ENCODE peak calls at places on chromosomes 7 and 10, in eight cellular contexts. One of them, this sample, is unnamed.

GRCh38 chr10:13140627-13141190 is 20.6 kb upstream of the MCM10 start:
- DNase-seq in Calu3: no peak
- DNase-seq in A549: no peak
- DNase-seq in KBM-7: no peak
- DNase-seq in activated CD8-positive, alpha-beta memory T cell treated with anti-CD3 and anti-CD28 coated beads for 24 hours: no peak
- DNase-seq in GM04504: no peak
- DNase-seq in HS-5: no peak
- DNase-seq in EL: no peak
- DNase-seq in this sample: no peak

GRCh38 chr10:132671171-132672154 is 114.5 kb downstream of the NKX6-2 start:
- DNase-seq in EL: no peak
- DNase-seq in Calu3: no peak
- DNase-seq in A549: no peak
- DNase-seq in HS-5: no peak
- DNase-seq in KBM-7: no peak
- DNase-seq in activated CD8-positive, alpha-beta memory T cell treated with anti-CD3 and anti-CD28 coated beads for 24 hours: no peak
- DNase-seq in GM04504: no peak
- DNase-seq in this sample: no peak

GRCh38 chr10:63133787-63134557 is 844 bp downstream of the NRBF2 start:
- DNase-seq in Calu3: no peak
- DNase-seq in KBM-7: peak
- DNase-seq in activated CD8-positive, alpha-beta memory T cell treated with anti-CD3 and anti-CD28 coated beads for 24 hours: no peak
- DNase-seq in EL: peak
- DNase-seq in GM04504: no peak
- DNase-seq in HS-5: no peak
- DNase-seq in A549: peak
- DNase-seq in this sample: no peak

GRCh38 chr7:867001-867405 is 9.4 kb upstream of the GET4 start:
- DNase-seq in HS-5: no peak
- DNase-seq in activated CD8-positive, alpha-beta memory T cell treated with anti-CD3 and anti-CD28 coated beads for 24 hours: no peak
- DNase-seq in EL: peak
- DNase-seq in GM04504: peak
- DNase-seq in A549: no peak
- DNase-seq in Calu3: no peak
- DNase-seq in KBM-7: no peak
- DNase-seq in this sample: no peak

GRCh38 chr7:31084226-31084625 is 32.1 kb downstream of the ADCYAP1R1 start:
- DNase-seq in HS-5: no peak
- DNase-seq in EL: no peak
- DNase-seq in A549: no peak
- DNase-seq in GM04504: no peak
- DNase-seq in KBM-7: no peak
- DNase-seq in Calu3: no peak
- DNase-seq in activated CD8-positive, alpha-beta memory T cell treated with anti-CD3 and anti-CD28 coated beads for 24 hours: no peak
- DNase-seq in this sample: no peak

GRCh38 chr10:61343781-61344180 is 109.4 kb downstream of the TMEM26 start:
- DNase-seq in GM04504: no peak
- DNase-seq in A549: no peak
- DNase-seq in HS-5: no peak
- DNase-seq in KBM-7: no peak
- DNase-seq in EL: no peak
- DNase-seq in Calu3: no peak
- DNase-seq in activated CD8-positive, alpha-beta memory T cell treated with anti-CD3 and anti-CD28 coated beads for 24 hours: no peak
- DNase-seq in this sample: no peak

GRCh38 chr7:106050002-106050742 is 61.9 kb downstream of the SYPL1 start:
- DNase-seq in GM04504: peak
- DNase-seq in KBM-7: peak
- DNase-seq in EL: peak
- DNase-seq in A549: no peak
- DNase-seq in HS-5: no peak
- DNase-seq in activated CD8-positive, alpha-beta memory T cell treated with anti-CD3 and anti-CD28 coated beads for 24 hours: no peak
- DNase-seq in Calu3: no peak
- DNase-seq in this sample: no peak

GRCh38 chr10:26858707-26859034 is 2.1 kb downstream of the ABI1 start:
- DNase-seq in A549: no peak
- DNase-seq in activated CD8-positive, alpha-beta memory T cell treated with anti-CD3 and anti-CD28 coated beads for 24 hours: no peak
- DNase-seq in HS-5: no peak
- DNase-seq in Calu3: no peak
- DNase-seq in GM04504: no peak
- DNase-seq in EL: no peak
- DNase-seq in KBM-7: peak
- DNase-seq in this sample: no peak

GRCh38 chr7:108627476-108628051 is 57.9 kb downstream of the DNAJB9 start:
- DNase-seq in HS-5: no peak
- DNase-seq in GM04504: no peak
- DNase-seq in EL: no peak
- DNase-seq in Calu3: no peak
- DNase-seq in activated CD8-positive, alpha-beta memory T cell treated with anti-CD3 and anti-CD28 coated beads for 24 hours: no peak
- DNase-seq in KBM-7: no peak
- DNase-seq in A549: no peak
- DNase-seq in this sample: no peak

GRCh38 chr10:27815261-27815660 is 69.6 kb upstream of the MKX start:
- DNase-seq in KBM-7: no peak
- DNase-seq in HS-5: no peak
- DNase-seq in EL: peak
- DNase-seq in Calu3: no peak
- DNase-seq in GM04504: no peak
- DNase-seq in A549: no peak
- DNase-seq in activated CD8-positive, alpha-beta memory T cell treated with anti-CD3 and anti-CD28 coated beads for 24 hours: no peak
- DNase-seq in this sample: no peak

GRCh38 chr7:83271212-83272099 is 108.8 kb upstream of the PCLO start:
- DNase-seq in Calu3: no peak
- DNase-seq in EL: peak
- DNase-seq in activated CD8-positive, alpha-beta memory T cell treated with anti-CD3 and anti-CD28 coated beads for 24 hours: no peak
- DNase-seq in KBM-7: peak
- DNase-seq in A549: no peak
- DNase-seq in GM04504: peak
- DNase-seq in HS-5: peak
- DNase-seq in this sample: peak

GRCh38 chr10:96695366-96695765 is 24.9 kb downstream of the PIK3AP1 start:
- DNase-seq in HS-5: no peak
- DNase-seq in activated CD8-positive, alpha-beta memory T cell treated with anti-CD3 and anti-CD28 coated beads for 24 hours: no peak
- DNase-seq in A549: no peak
- DNase-seq in KBM-7: no peak
- DNase-seq in EL: no peak
- DNase-seq in GM04504: no peak
- DNase-seq in Calu3: no peak
- DNase-seq in this sample: no peak

GRCh38 chr7:92115821-92116220 is 18.5 kb downstream of the CYP51A1 start:
- DNase-seq in Calu3: no peak
- DNase-seq in HS-5: no peak
- DNase-seq in KBM-7: no peak
- DNase-seq in EL: no peak
- DNase-seq in GM04504: no peak
- DNase-seq in A549: no peak
- DNase-seq in activated CD8-positive, alpha-beta memory T cell treated with anti-CD3 and anti-CD28 coated beads for 24 hours: no peak
- DNase-seq in this sample: no peak

GRCh38 chr7:100674441-100675407 is 1.2 kb downstream of the GNB2 start:
- DNase-seq in EL: no peak
- DNase-seq in Calu3: no peak
- DNase-seq in KBM-7: no peak
- DNase-seq in GM04504: no peak
- DNase-seq in HS-5: no peak
- DNase-seq in activated CD8-positive, alpha-beta memory T cell treated with anti-CD3 and anti-CD28 coated beads for 24 hours: peak
- DNase-seq in A549: no peak
- DNase-seq in this sample: no peak

GRCh38 chr10:70053896-70054641 is 1.4 kb downstream of the MACROH2A2 start:
- DNase-seq in activated CD8-positive, alpha-beta memory T cell treated with anti-CD3 and anti-CD28 coated beads for 24 hours: peak
- DNase-seq in Calu3: peak
- DNase-seq in A549: peak
- DNase-seq in EL: peak
- DNase-seq in GM04504: no peak
- DNase-seq in KBM-7: no peak
- DNase-seq in HS-5: no peak
- DNase-seq in this sample: peak

GRCh38 chr10:48450811-48451466 is 144.5 kb downstream of the MAPK8 start:
- DNase-seq in EL: no peak
- DNase-seq in activated CD8-positive, alpha-beta memory T cell treated with anti-CD3 and anti-CD28 coated beads for 24 hours: no peak
- DNase-seq in HS-5: no peak
- DNase-seq in Calu3: no peak
- DNase-seq in GM04504: no peak
- DNase-seq in A549: no peak
- DNase-seq in KBM-7: no peak
- DNase-seq in this sample: no peak